ENCODE peak calls at places on chromosomes 5 and 9, in four cellular contexts. P is HCEC 1CT, F is foreskin melanocyte, Z is right cardiac atrium. G is an unnamed sample.

GRCh38 chr5:55597014-55597981 is 62.5 kb upstream of the PLPP1 start:
- DNase-seq in P (peak), F (peak), Z (peak), G (peak)

GRCh38 chr5:107381189-107381856 is 289.4 kb downstream of the EFNA5 start:
- DNase-seq in P (peak), F (no peak), Z (peak), G (no peak)

GRCh38 chr5:141655020-141655419 is 3.8 kb upstream of the FCHSD1 start:
- DNase-seq in P (no peak), F (no peak), Z (no peak), G (no peak)

GRCh38 chr5:151023047-151023615 is 2.7 kb downstream of the GPX3 start:
- DNase-seq in P (no peak), F (no peak), Z (peak), G (no peak)

GRCh38 chr5:153489611-153490010 is 859 bp upstream of the GRIA1 start:
- DNase-seq in P (peak), F (no peak), Z (no peak), G (no peak)

GRCh38 chr9:37984672-37985611 is 81.0 kb upstream of the SLC25A51 start:
- DNase-seq in P (peak), F (no peak), Z (peak), G (no peak)

GRCh38 chr5:15529821-15530220 is 29.8 kb downstream of the FBXL7 start:
- DNase-seq in P (no peak), F (no peak), Z (no peak), G (no peak)

GRCh38 chr9:13481274-13481673 is 201.8 kb upstream of the MPDZ start:
- DNase-seq in P (no peak), F (no peak), Z (no peak), G (no peak)

GRCh38 chr9:118896356-118897000 is 472.8 kb downstream of the BRINP1 start:
- DNase-seq in P (no peak), F (no peak), Z (no peak), G (no peak)

GRCh38 chr9:70257991-70258691 is 637 bp upstream of the SMC5 start:
- DNase-seq in P (peak), F (peak), Z (no peak), G (peak)

GRCh38 chr5:21236896-21237830 is 1249.2 kb upstream of the CDH18 start:
- DNase-seq in P (peak), F (peak), Z (no peak), G (peak)

GRCh38 chr9:134192951-134193731 is 28.8 kb upstream of the RNU6ATAC start:
- DNase-seq in P (no peak), F (no peak), Z (peak), G (no peak)

GRCh38 chr5:143041972-143042770 is 272.0 kb downstream of the ARHGAP26 start:
- DNase-seq in P (no peak), F (no peak), Z (no peak), G (no peak)

GRCh38 chr5:103340717-103341397 is 82.3 kb downstream of the MACIR start:
- DNase-seq in P (no peak), F (no peak), Z (no peak), G (no peak)

GRCh38 chr5:74035521-74035937 is 409.5 kb downstream of the ARHGEF28 start:
- DNase-seq in P (peak), F (peak), Z (no peak), G (no peak)

GRCh38 chr5:132651838-132652476 is 6.0 kb upstream of the IL13 start:
- DNase-seq in P (no peak), F (no peak), Z (no peak), G (no peak)

GRCh38 chr5:67493676-67494075 is 297.1 kb upstream of the CD180 start:
- DNase-seq in P (peak), F (no peak), Z (peak), G (no peak)